ENCODE peak calls at places on chromosomes 13 and 19, in five cellular contexts. C is effector memory CD4-positive, alpha-beta T cell; F is tibial artery; D is adrenal gland; U is K562. A is an unnamed sample. For H3K4me1, the result is how much of the 10 kb centered on the place peaks cover.

GRCh38 chr13:80547885-80548284 is 207.0 kb upstream of the SPRY2 start:
- DNase-seq in C (no peak), U (peak), F (no peak), D (no peak), A (no peak)

GRCh38 chr19:48632692-48633147 is 4.5 kb downstream of the DBP start:
- DNase-seq in F (no peak), D (peak), C (no peak), U (peak), A (no peak)

GRCh38 chr13:29922281-29922821 is 71.9 kb upstream of the UBL3 start:
- DNase-seq in D (no peak), U (no peak), C (no peak), F (no peak), A (no peak)

GRCh38 chr13:57286511-57287098 is 119.6 kb downstream of the PRR20E start:
- DNase-seq in D (peak), F (no peak), C (no peak), U (no peak), A (no peak)

GRCh38 chr19:48726573-48726972 is 7.0 kb upstream of the MAMSTR start:
- DNase-seq in F (no peak), U (no peak), D (no peak), C (no peak), A (peak)

GRCh38 chr13:88022826-88023225 is 351.7 kb downstream of the SLITRK5 start:
- DNase-seq in U (no peak), C (no peak), F (no peak), D (no peak), A (no peak)

GRCh38 chr19:18429717-18430416 is 8.1 kb downstream of the ISYNA1 start:
- DNase-seq in D (peak), U (no peak), F (no peak), C (no peak), A (peak)

GRCh38 chr13:60227168-60227567 is 63.4 kb upstream of the DIAPH3 start:
- DNase-seq in F (no peak), C (no peak), U (peak), D (no peak), A (no peak)

GRCh38 chr19:2618611-2619010 is 83.9 kb downstream of the GNG7 start:
- DNase-seq in C (peak), D (no peak), U (no peak), F (peak), A (peak)

GRCh38 chr13:50629497-50629896 is 214.0 kb downstream of the DLEU7 start:
- DNase-seq in F (no peak), U (no peak), C (no peak), D (no peak), A (no peak)

DNA sequence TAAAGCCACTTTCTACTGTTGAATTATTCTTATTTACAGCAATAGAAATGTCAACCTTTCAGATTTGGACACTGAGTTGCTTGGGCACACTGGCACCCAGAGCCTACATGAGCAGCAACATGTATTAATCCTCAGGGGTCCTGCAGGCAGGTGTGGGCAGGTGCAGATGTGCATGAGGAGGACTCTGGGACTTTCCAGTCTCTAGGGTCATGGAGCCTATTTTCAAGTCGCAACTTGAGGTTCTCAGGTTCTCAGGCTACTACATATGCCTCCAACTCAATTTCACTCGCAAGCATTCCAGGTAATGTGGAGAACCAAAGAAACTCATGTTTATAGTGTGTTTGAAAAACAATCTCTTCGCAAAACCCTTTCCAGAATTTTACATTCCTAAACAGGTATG is 73.2 kb downstream of the STARD13 start:
- DNase-seq in C (no peak), D (no peak), F (no peak), U (no peak), A (no peak)
- H3K27ac ChIP-seq in C (no peak), D (no peak), F (no peak), U (no peak), A (no peak)

GRCh38 chr13:33636955-33637670 is 180.8 kb upstream of the RFC3 start:
- DNase-seq in D (no peak), F (no peak), U (no peak), C (no peak), A (no peak)
- H3K4me1 ChIP-seq in D (under half), F (under half), U (under half), C (under half), A (under half)

GRCh38 chr19:16345457-16345856 is 20.8 kb downstream of the KLF2 start:
- DNase-seq in C (no peak), U (no peak), D (no peak), F (no peak), A (no peak)

GRCh38 chr19:16342002-16342715 is 17.5 kb downstream of the KLF2 start:
- DNase-seq in C (no peak), D (no peak), U (no peak), F (no peak), A (no peak)

GRCh38 chr19:16340654-16341053 is 16.0 kb downstream of the KLF2 start:
- DNase-seq in F (no peak), D (no peak), C (no peak), U (no peak), A (no peak)

GRCh38 chr19:16340092-16340491 is 15.5 kb downstream of the KLF2 start:
- DNase-seq in D (no peak), C (no peak), F (no peak), U (no peak), A (no peak)

GRCh38 chr19:16343156-16343555 is 18.5 kb downstream of the KLF2 start:
- DNase-seq in F (no peak), C (no peak), U (no peak), D (no peak), A (no peak)
- H3K27ac ChIP-seq in F (peak), C (no peak), U (no peak), D (no peak), A (no peak)

GRCh38 chr19:5291588-5292193 is 48.9 kb downstream of the PTPRS start:
- DNase-seq in F (no peak), U (no peak), C (no peak), D (no peak), A (no peak)

GRCh38 chr19:5293607-5294089 is 47.0 kb downstream of the PTPRS start:
- DNase-seq in C (no peak), F (no peak), U (no peak), D (peak), A (peak)

GRCh38 chr19:5292453-5292842 is 48.2 kb downstream of the PTPRS start:
- DNase-seq in D (no peak), U (peak), F (peak), C (no peak), A (peak)

GRCh38 chr19:5294403-5295160 is 46.0 kb downstream of the PTPRS start:
- DNase-seq in D (no peak), F (no peak), U (no peak), C (no peak), A (no peak)

DNA sequence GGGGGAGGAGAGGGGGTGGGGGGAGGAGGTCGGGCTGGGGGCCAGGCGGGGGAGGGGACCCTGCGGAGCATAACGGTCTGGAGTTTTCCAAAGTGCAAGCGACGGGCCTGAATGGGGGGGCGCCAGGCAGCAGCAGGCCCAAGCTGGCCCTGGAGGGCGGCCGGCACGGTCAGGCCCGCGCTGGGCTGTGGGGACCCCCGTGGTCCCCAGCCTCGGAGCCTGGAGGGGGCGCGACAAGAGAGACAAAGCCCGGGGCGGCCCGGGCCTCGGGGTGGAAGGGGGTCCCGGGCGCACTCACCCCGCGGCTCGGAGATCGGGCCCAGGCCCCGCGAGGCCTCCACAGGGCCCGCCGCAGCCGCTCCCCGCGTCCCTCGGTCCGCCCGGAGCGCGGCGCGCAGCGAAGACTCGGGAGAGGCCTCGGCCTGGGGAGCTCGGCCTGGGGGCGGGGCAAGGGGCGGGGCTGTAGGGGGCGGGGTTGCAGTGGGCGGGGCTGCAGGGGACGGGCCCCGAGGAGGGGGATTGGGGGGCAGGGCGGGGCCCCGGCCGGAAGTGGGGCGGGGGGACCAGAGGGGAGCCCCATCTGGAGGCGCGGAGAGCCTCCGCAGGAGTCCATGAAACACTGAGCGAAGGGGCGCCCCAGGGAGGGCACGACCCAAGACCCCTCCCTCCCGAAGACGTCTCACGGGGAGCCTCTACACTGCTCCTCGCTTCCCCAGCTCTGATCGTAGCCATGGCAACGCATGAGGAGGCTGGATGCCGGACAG is 47.6 kb downstream of the PTPRS start:
- DNase-seq in U (peak), C (no peak), F (peak), D (peak), A (peak)
- H3K4me1 ChIP-seq in U (under half), C (under half), F (half or more), D (under half), A (under half)

A was measured in CD4-positive, CD25-positive, alpha-beta regulatory T cell.